ENCODE peak calls at places on chromosome 11, in ten cellular contexts. V is Caco-2; G is effector CD4-positive, alpha-beta T cell; N is NB4; U is CD4-positive, alpha-beta T cell; Y is left cardiac atrium; A is aorta; Q is astrocyte of the hippocampus; T is small intestine; O is HAP-1. M is an unnamed sample.

GRCh38 chr11:37333345-37333744 is 735.3 kb upstream of the RAG2 start:
- DNase-seq in V (no peak), G (no peak), N (no peak), U (no peak), Y (no peak), A (no peak), Q (no peak), T (no peak), O (no peak), M (no peak)

GRCh38 chr11:61983419-61983818 is 16.0 kb upstream of the FTH1 start:
- DNase-seq in V (no peak), G (no peak), N (no peak), U (no peak), Y (no peak), A (peak), Q (no peak), T (no peak), O (no peak), M (no peak)

GRCh38 chr11:60801194-60801593 is 16.1 kb downstream of the MS4A10 start:
- DNase-seq in V (no peak), G (no peak), N (no peak), U (no peak), Y (no peak), A (no peak), Q (no peak), T (no peak), O (no peak), M (no peak)

GRCh38 chr11:34621876-34622275 is 983 bp downstream of the EHF start:
- DNase-seq in V (no peak), G (no peak), N (no peak), U (no peak), Y (no peak), A (no peak), Q (peak), T (no peak), O (no peak), M (no peak)

GRCh38 chr11:46389450-46390330 is 1.9 kb downstream of the CHRM4 start:
- DNase-seq in V (peak), G (no peak), N (peak), U (no peak), Y (peak), A (peak), Q (peak), T (peak), O (peak), M (peak)

GRCh38 chr11:131991606-131992005 is 621.2 kb downstream of the NTM start:
- DNase-seq in V (no peak), G (no peak), N (no peak), U (no peak), Y (no peak), A (no peak), Q (no peak), T (no peak), O (no peak), M (no peak)

GRCh38 chr11:101848262-101848661 is 66.5 kb upstream of the CEP126 start:
- DNase-seq in V (peak), G (no peak), N (peak), U (no peak), Y (no peak), A (no peak), Q (peak), T (peak), O (peak), M (no peak)

GRCh38 chr11:12287009-12287373 is 90.4 kb upstream of the PARVA start:
- DNase-seq in V (no peak), G (no peak), N (no peak), U (no peak), Y (peak), A (peak), Q (peak), T (no peak), O (no peak), M (no peak)

GRCh38 chr11:13885083-13885482 is 77.4 kb upstream of the SPON1 start:
- DNase-seq in V (no peak), G (no peak), N (no peak), U (no peak), Y (no peak), A (no peak), Q (no peak), T (no peak), O (no peak), M (no peak)

GRCh38 chr11:64331569-64332371 is 8.2 kb upstream of the CCDC88B start:
- DNase-seq in V (peak), G (peak), N (peak), U (peak), Y (peak), A (peak), Q (peak), T (peak), O (peak), M (no peak)

M was measured in NCI-H1930.